ENCODE peak calls at places on chromosomes 3 and 15, in six cellular contexts. O is IMR-90, Y is neuronal stem cell, H is mesenchymal stem cell, N is H9, P is mesendoderm. U is an unnamed sample. For H3K27me3, the result is how much of the 10 kb centered on the place peaks cover.

GRCh38 chr3:75188937-75189336 is 475.2 kb upstream of the FRG2C start:
- DNase-seq in O (no peak), Y (peak), H (no peak), N (no peak), P (no peak), U (no peak)

GRCh38 chr3:52083556-52084087 is 27.3 kb upstream of the DUSP7 start:
- DNase-seq in O (no peak), Y (no peak), H (no peak), N (no peak), P (no peak), U (no peak)

GRCh38 chr3:171458056-171458856 is 1.9 kb downstream of the TNIK start:
- DNase-seq in O (no peak), Y (peak), H (peak), N (peak), P (peak), U (no peak)

GRCh38 chr3:64343692-64344440 is 118.6 kb upstream of the PRICKLE2 start:
- DNase-seq in O (peak), Y (no peak), H (peak), N (no peak), P (no peak), U (no peak)

GRCh38 chr3:46553154-46553553 is 12.9 kb downstream of the LRRC2 start:
- DNase-seq in O (peak), Y (no peak), H (peak), N (no peak), P (no peak), U (peak)

GRCh38 chr3:192866804-192867203 is 50.9 kb downstream of the MB21D2 start:
- DNase-seq in O (no peak), Y (no peak), H (no peak), N (no peak), P (no peak), U (no peak)

GRCh38 chr3:130950641-130951040 is 56.8 kb downstream of the ATP2C1 start:
- DNase-seq in O (peak), Y (no peak), H (peak), N (no peak), P (no peak), U (no peak)

GRCh38 chr3:162354343-162354742 is 857.7 kb downstream of the OTOL1 start:
- DNase-seq in O (peak), Y (no peak), H (no peak), N (no peak), P (no peak), U (peak)

GRCh38 chr15:84893607-84894006 is 9.1 kb downstream of the SLC28A1 start:
- DNase-seq in O (no peak), Y (no peak), H (no peak), N (no peak), P (no peak), U (no peak)

GRCh38 chr3:88142094-88142624 is 7.6 kb upstream of the C3orf38 start:
- DNase-seq in O (peak), Y (no peak), H (peak), N (no peak), P (no peak), U (no peak)

GRCh38 chr3:194682651-194683310 is 2.9 kb upstream of the FAM43A start:
- DNase-seq in O (peak), Y (peak), H (peak), N (peak), P (peak), U (peak)

GRCh38 chr15:81851307-81851706 is 194.5 kb downstream of the MEX3B start:
- DNase-seq in O (no peak), Y (no peak), H (no peak), N (no peak), P (peak), U (no peak)

GRCh38 chr3:157073810-157074209 is 86.1 kb downstream of the CCNL1 start:
- DNase-seq in O (peak), Y (no peak), H (peak), N (no peak), P (peak), U (peak)

GRCh38 chr3:143998266-143998665 is 26.6 kb downstream of the DIPK2A start:
- DNase-seq in O (peak), Y (no peak), H (peak), N (no peak), P (no peak), U (peak)

GRCh38 chr3:132997404-132997803 is 40.8 kb upstream of the TMEM108 start:
- DNase-seq in O (no peak), Y (no peak), H (no peak), N (no peak), P (no peak), U (no peak)

GRCh38 chr3:150145659-150146058 is 175.0 kb upstream of the PFN2 start:
- DNase-seq in O (peak), Y (no peak), H (peak), N (no peak), P (no peak), U (peak)

GRCh38 chr15:82079736-82080135 is 33.9 kb upstream of the MEX3B start:
- DNase-seq in O (peak), Y (no peak), H (no peak), N (no peak), P (no peak), U (no peak)

GRCh38 chr3:60839242-60839641 is 412.0 kb downstream of the FHIT start:
- DNase-seq in O (no peak), Y (peak), H (peak), N (no peak), P (peak), U (no peak)

GRCh38 chr3:160280836-160281235 is 55.6 kb downstream of the C3orf80 start:
- DNase-seq in O (no peak), Y (no peak), H (no peak), N (no peak), P (peak), U (peak)

GRCh38 chr3:27312044-27312668 is 57.0 kb downstream of the NEK10 start:
- DNase-seq in O (peak), Y (peak), H (peak), N (no peak), P (peak), U (peak)

GRCh38 chr3:183880121-183880520 is 4.6 kb downstream of the PARL start:
- DNase-seq in O (no peak), Y (no peak), H (no peak), N (no peak), P (no peak), U (no peak)

GRCh38 chr3:183884097-183884436 is 613 bp downstream of the PARL start:
- DNase-seq in O (no peak), Y (no peak), H (no peak), N (no peak), P (peak), U (no peak)

GRCh38 chr3:183883291-183884096 is 1.2 kb downstream of the PARL start:
- DNase-seq in O (no peak), Y (no peak), H (no peak), N (no peak), P (peak), U (no peak)

GRCh38 chr3:183884437-183885296 is at the start of gene PARL:
- DNase-seq in O (peak), Y (peak), H (peak), N (peak), P (peak), U (peak)

GRCh38 chr3:183885766-183886165 is 1.1 kb upstream of the PARL start:
- DNase-seq in O (no peak), Y (no peak), H (no peak), N (no peak), P (no peak), U (no peak)
- H3K23ac ChIP-seq in O (no peak), Y (no peak), H (no peak), N (no peak), P (no peak), U (no peak)

DNA sequence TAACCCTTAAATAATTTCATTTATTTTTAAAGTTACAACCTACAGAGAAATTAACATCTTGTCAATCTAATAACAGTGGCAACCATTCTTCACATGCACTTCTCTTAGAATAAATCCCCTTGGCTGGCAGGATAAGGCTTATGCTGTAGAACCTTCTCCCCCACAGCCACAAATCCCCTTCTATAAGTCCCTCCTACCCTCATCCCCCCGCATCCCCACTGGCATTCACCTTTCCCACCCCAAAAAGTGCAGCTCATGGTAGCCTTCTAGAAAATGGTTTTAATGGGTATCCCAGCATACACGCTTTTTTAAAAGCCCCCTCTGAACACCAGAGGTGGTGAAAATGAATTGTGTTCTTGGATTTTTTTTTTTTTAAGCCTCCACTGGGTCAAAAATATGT is 49.2 kb downstream of the CAPN7 start:
- DNase-seq in O (no peak), Y (no peak), H (no peak), N (no peak), P (no peak), U (no peak)
- H3K27me3 ChIP-seq in O (under half), Y (under half), H (under half), N (under half), P (under half), U (under half)

DNA sequence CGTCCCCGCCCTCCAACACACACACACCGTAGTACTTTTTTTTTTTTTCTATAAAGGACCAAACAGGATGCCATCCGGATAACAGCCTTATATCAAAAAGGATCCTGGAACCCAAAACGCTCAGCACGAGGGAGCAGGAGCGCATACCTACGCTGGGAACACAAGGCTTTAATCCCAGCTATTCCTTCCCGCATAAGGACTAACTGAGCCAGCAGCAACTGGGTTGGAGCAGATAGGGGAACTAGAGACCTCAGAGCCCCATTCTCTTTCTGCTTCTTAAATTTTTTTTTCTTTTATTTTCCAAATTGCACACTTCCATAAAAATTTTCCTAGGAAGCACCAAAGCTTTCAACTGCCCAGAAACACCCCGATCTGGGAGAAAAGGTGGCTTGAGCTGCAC is 1.3 kb downstream of the TRANK1 start:
- DNase-seq in O (no peak), Y (no peak), H (no peak), N (no peak), P (peak), U (no peak)
- H3K18ac ChIP-seq in O (no peak), Y (peak), H (peak), N (peak), P (peak), U (no peak)

DNA sequence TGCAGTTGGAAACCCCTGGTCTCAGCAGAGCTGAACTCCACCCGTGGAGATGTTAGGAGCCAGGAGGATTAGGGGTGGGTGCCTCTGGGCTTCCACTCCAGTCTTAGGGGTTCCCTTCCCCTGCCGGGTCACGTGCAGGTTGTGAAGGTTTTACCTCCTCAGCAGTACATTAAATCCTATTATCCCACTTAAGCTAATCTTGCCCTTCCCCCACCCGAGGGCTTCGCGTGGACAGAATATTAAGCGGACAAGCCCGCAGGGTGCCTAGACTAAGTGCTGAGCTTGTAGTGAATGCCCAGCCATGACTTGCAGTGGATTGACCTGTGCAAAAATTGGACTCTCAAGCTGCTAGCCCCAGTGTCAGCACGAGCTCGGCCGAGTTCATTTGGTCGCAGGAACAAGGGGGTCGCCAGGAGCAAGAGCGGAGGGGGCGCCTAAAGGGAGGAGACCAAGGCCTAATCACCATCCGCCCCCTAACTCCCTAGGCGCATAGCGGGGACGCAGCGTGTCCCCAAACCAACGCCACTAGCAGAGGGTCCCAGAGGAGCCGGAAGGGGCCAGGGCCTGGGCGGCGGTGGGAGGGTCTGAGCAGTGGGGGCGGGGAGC is 493 bp upstream of the SEMA4B start:
- DNase-seq in O (no peak), Y (no peak), H (no peak), N (no peak), P (no peak), U (peak)
- H3K23ac ChIP-seq in O (peak), Y (peak), H (peak), N (no peak), P (peak), U (no peak)

GRCh38 chr15:33618300-33618699 is 307.5 kb downstream of the RYR3 start:
- DNase-seq in O (no peak), Y (no peak), H (no peak), N (no peak), P (no peak), U (peak)

GRCh38 chr15:33608714-33609113 is 297.9 kb downstream of the RYR3 start:
- DNase-seq in O (no peak), Y (no peak), H (no peak), N (no peak), P (peak), U (peak)

GRCh38 chr15:33616485-33616884 is 305.7 kb downstream of the RYR3 start:
- DNase-seq in O (no peak), Y (no peak), H (no peak), N (no peak), P (no peak), U (no peak)

GRCh38 chr15:33612721-33613304 is 302.0 kb downstream of the RYR3 start:
- DNase-seq in O (no peak), Y (no peak), H (no peak), N (peak), P (no peak), U (no peak)
- H3K27me3 ChIP-seq in O (under half), Y (under half), H (under half), N (under half), P (under half), U (under half)

DNA sequence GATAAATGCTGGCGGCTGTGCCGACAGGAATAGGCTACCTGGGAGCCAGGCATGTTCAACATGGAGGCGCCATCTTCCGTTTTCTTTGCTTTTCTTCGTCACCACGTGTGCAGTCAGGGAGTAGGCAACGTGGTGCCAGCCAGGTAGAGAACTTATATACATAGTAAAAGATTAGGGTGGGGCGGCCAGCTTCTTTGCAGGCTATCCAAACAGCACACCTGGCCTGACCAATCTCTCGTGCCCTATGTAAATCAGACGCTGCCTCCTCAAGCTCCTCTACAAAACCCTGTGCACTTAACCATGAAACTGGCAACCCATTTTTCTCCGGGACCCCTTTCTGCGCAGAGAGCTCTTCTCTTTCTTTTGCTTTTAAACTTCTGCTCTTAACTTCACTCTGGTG is 28.6 kb upstream of the OR5K4 start:
- DNase-seq in O (no peak), Y (no peak), H (no peak), N (peak), P (peak), U (peak)
- H3K18ac ChIP-seq in O (no peak), Y (no peak), H (no peak), N (peak), P (peak), U (no peak)

DNA sequence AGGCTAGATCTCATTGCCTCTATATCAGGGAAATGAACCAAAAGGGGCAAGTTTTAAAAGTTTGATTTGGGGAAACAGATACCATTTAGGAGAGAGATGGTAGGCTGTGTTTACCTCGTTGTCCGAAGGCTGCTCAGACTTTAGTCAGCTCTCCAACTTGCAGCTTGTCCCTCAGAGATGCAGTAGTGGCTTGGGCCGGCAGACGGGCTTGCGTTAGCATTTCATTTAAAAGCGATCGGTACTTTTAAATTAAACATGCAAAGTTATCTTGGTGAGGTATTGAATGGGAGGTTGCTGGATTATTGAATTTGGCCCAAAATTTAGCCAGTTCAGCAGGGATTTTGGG is 26.2 kb downstream of the EEFSEC start:
- DNase-seq in O (no peak), Y (no peak), H (no peak), N (no peak), P (no peak), U (no peak)
- H3K23ac ChIP-seq in O (no peak), Y (no peak), H (no peak), N (no peak), P (no peak), U (no peak)

DNA sequence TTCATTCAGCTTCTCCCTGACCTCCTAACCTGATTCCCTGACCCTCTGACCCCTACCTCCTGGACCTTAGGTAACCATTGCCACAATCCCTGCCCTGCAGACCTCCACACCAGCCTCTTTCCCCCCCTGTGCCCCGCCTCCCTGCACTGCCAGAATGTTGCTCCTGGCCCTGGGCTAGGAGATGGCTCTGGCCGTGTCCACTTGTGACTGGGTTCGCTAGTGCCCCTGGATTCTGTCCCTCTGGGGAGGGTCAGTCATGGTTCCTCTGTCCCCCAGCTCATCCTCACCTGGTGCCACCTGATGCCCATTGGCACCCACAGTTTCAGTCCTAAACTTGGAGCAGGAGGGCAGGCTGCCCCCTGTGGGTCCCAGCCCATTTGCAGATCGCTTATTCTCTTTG is 56.2 kb upstream of the PRR23E start:
- DNase-seq in O (no peak), Y (no peak), H (no peak), N (no peak), P (no peak), U (no peak)
- H3K27me3 ChIP-seq in O (half or more), Y (half or more), H (half or more), N (under half), P (under half), U (under half)

GRCh38 chr3:69389520-69390248 is 3.8 kb upstream of the FRMD4B start:
- DNase-seq in O (no peak), Y (no peak), H (no peak), N (no peak), P (peak), U (peak)

GRCh38 chr3:69392415-69392814 is 6.5 kb upstream of the FRMD4B start:
- DNase-seq in O (no peak), Y (no peak), H (no peak), N (no peak), P (no peak), U (no peak)

GRCh38 chr3:69390771-69391170 is 4.9 kb upstream of the FRMD4B start:
- DNase-seq in O (no peak), Y (no peak), H (no peak), N (no peak), P (no peak), U (no peak)

GRCh38 chr3:69391554-69391953 is 5.7 kb upstream of the FRMD4B start:
- DNase-seq in O (no peak), Y (no peak), H (no peak), N (no peak), P (no peak), U (no peak)

GRCh38 chr3:69392850-69393249 is 7.0 kb upstream of the FRMD4B start:
- DNase-seq in O (no peak), Y (no peak), H (no peak), N (no peak), P (no peak), U (no peak)
- H3K18ac ChIP-seq in O (no peak), Y (no peak), H (no peak), N (no peak), P (no peak), U (no peak)